ENCODE peak calls at places on chromosomes 6 and 20, in ten cellular contexts. One of them, this sample, is unnamed.

GRCh38 chr6:79384845-79385244 is 150.4 kb upstream of the HMGN3 start:
- DNase-seq in HFFc6: no peak
- DNase-seq in tibial artery: no peak
- DNase-seq in coronary artery: no peak
- DNase-seq in nephron progenitor cell: no peak
- DNase-seq in psoas muscle: no peak
- DNase-seq in stimulated activated CD4-positive, alpha-beta T cell treated with anti-CD3 and anti-CD28 coated beads, TNF-alpha, amount 100 ng/mL, for 24 hours: no peak
- DNase-seq in activated gamma-delta T cell treated with anti-CD3 and anti-CD28 coated beads, Interleukin-2, amount 50 U/mL, for 16 hours: no peak
- DNase-seq in HuH-7: no peak
- DNase-seq in brain microvascular endothelial cell: peak; percentile 64
- DNase-seq in this sample: no peak

GRCh38 chr6:31887608-31888007 is 8.8 kb upstream of the SLC44A4 start:
- DNase-seq in HFFc6: no peak
- DNase-seq in tibial artery: no peak
- DNase-seq in coronary artery: no peak
- DNase-seq in nephron progenitor cell: no peak
- DNase-seq in psoas muscle: no peak
- DNase-seq in stimulated activated CD4-positive, alpha-beta T cell treated with anti-CD3 and anti-CD28 coated beads, TNF-alpha, amount 100 ng/mL, for 24 hours: no peak
- DNase-seq in activated gamma-delta T cell treated with anti-CD3 and anti-CD28 coated beads, Interleukin-2, amount 50 U/mL, for 16 hours: no peak
- DNase-seq in HuH-7: no peak
- DNase-seq in brain microvascular endothelial cell: no peak
- DNase-seq in this sample: no peak

GRCh38 chr20:20064303-20064702 is 12.0 kb downstream of the CFAP61 start:
- DNase-seq in HFFc6: no peak
- DNase-seq in tibial artery: no peak
- DNase-seq in coronary artery: no peak
- DNase-seq in nephron progenitor cell: no peak
- DNase-seq in psoas muscle: no peak
- DNase-seq in stimulated activated CD4-positive, alpha-beta T cell treated with anti-CD3 and anti-CD28 coated beads, TNF-alpha, amount 100 ng/mL, for 24 hours: no peak
- DNase-seq in activated gamma-delta T cell treated with anti-CD3 and anti-CD28 coated beads, Interleukin-2, amount 50 U/mL, for 16 hours: no peak
- DNase-seq in HuH-7: no peak
- DNase-seq in brain microvascular endothelial cell: no peak
- DNase-seq in this sample: no peak

GRCh38 chr20:17761612-17762011 is 61.8 kb downstream of the BANF2 start:
- DNase-seq in HFFc6: no peak
- DNase-seq in tibial artery: no peak
- DNase-seq in coronary artery: no peak
- DNase-seq in nephron progenitor cell: no peak
- DNase-seq in psoas muscle: no peak
- DNase-seq in stimulated activated CD4-positive, alpha-beta T cell treated with anti-CD3 and anti-CD28 coated beads, TNF-alpha, amount 100 ng/mL, for 24 hours: no peak
- DNase-seq in activated gamma-delta T cell treated with anti-CD3 and anti-CD28 coated beads, Interleukin-2, amount 50 U/mL, for 16 hours: no peak
- DNase-seq in HuH-7: peak; percentile 62
- DNase-seq in brain microvascular endothelial cell: peak; percentile 16
- DNase-seq in this sample: no peak

GRCh38 chr20:5626603-5627002 is 123.6 kb upstream of the SHLD1 start:
- DNase-seq in HFFc6: no peak
- DNase-seq in tibial artery: no peak
- DNase-seq in coronary artery: no peak
- DNase-seq in nephron progenitor cell: no peak
- DNase-seq in psoas muscle: no peak
- DNase-seq in stimulated activated CD4-positive, alpha-beta T cell treated with anti-CD3 and anti-CD28 coated beads, TNF-alpha, amount 100 ng/mL, for 24 hours: no peak
- DNase-seq in activated gamma-delta T cell treated with anti-CD3 and anti-CD28 coated beads, Interleukin-2, amount 50 U/mL, for 16 hours: no peak
- DNase-seq in HuH-7: no peak
- DNase-seq in brain microvascular endothelial cell: no peak
- DNase-seq in this sample: no peak

GRCh38 chr6:130466744-130467052 is 100.9 kb downstream of the TMEM200A start:
- DNase-seq in HFFc6: no peak
- DNase-seq in tibial artery: no peak
- DNase-seq in coronary artery: no peak
- DNase-seq in nephron progenitor cell: no peak
- DNase-seq in psoas muscle: no peak
- DNase-seq in stimulated activated CD4-positive, alpha-beta T cell treated with anti-CD3 and anti-CD28 coated beads, TNF-alpha, amount 100 ng/mL, for 24 hours: no peak
- DNase-seq in activated gamma-delta T cell treated with anti-CD3 and anti-CD28 coated beads, Interleukin-2, amount 50 U/mL, for 16 hours: no peak
- DNase-seq in HuH-7: no peak
- DNase-seq in brain microvascular endothelial cell: peak; percentile 53
- DNase-seq in this sample: no peak

GRCh38 chr6:5213851-5214507 is 46.8 kb downstream of the LYRM4 start:
- DNase-seq in HFFc6: peak; percentile 74
- DNase-seq in tibial artery: no peak
- DNase-seq in coronary artery: no peak
- DNase-seq in nephron progenitor cell: no peak
- DNase-seq in psoas muscle: no peak
- DNase-seq in stimulated activated CD4-positive, alpha-beta T cell treated with anti-CD3 and anti-CD28 coated beads, TNF-alpha, amount 100 ng/mL, for 24 hours: no peak
- DNase-seq in activated gamma-delta T cell treated with anti-CD3 and anti-CD28 coated beads, Interleukin-2, amount 50 U/mL, for 16 hours: no peak
- DNase-seq in HuH-7: no peak
- DNase-seq in brain microvascular endothelial cell: peak; percentile 75
- DNase-seq in this sample: no peak

GRCh38 chr6:111985202-111985731 is 68.6 kb upstream of the CCN6 start:
- DNase-seq in HFFc6: peak; percentile 93
- DNase-seq in tibial artery: no peak
- DNase-seq in coronary artery: no peak
- DNase-seq in nephron progenitor cell: no peak
- DNase-seq in psoas muscle: no peak
- DNase-seq in stimulated activated CD4-positive, alpha-beta T cell treated with anti-CD3 and anti-CD28 coated beads, TNF-alpha, amount 100 ng/mL, for 24 hours: no peak
- DNase-seq in activated gamma-delta T cell treated with anti-CD3 and anti-CD28 coated beads, Interleukin-2, amount 50 U/mL, for 16 hours: peak; percentile 9
- DNase-seq in HuH-7: no peak
- DNase-seq in brain microvascular endothelial cell: peak; percentile 91
- DNase-seq in this sample: no peak

GRCh38 chr6:130628862-130629261 is 198.3 kb upstream of the SMLR1 start:
- DNase-seq in HFFc6: no peak
- DNase-seq in tibial artery: no peak
- DNase-seq in coronary artery: no peak
- DNase-seq in nephron progenitor cell: no peak
- DNase-seq in psoas muscle: no peak
- DNase-seq in stimulated activated CD4-positive, alpha-beta T cell treated with anti-CD3 and anti-CD28 coated beads, TNF-alpha, amount 100 ng/mL, for 24 hours: no peak
- DNase-seq in activated gamma-delta T cell treated with anti-CD3 and anti-CD28 coated beads, Interleukin-2, amount 50 U/mL, for 16 hours: no peak
- DNase-seq in HuH-7: no peak
- DNase-seq in brain microvascular endothelial cell: no peak
- DNase-seq in this sample: no peak

GRCh38 chr20:54570561-54570960 is 95.2 kb downstream of the DOK5 start:
- DNase-seq in HFFc6: no peak
- DNase-seq in tibial artery: no peak
- DNase-seq in coronary artery: no peak
- DNase-seq in nephron progenitor cell: no peak
- DNase-seq in psoas muscle: no peak
- DNase-seq in stimulated activated CD4-positive, alpha-beta T cell treated with anti-CD3 and anti-CD28 coated beads, TNF-alpha, amount 100 ng/mL, for 24 hours: no peak
- DNase-seq in activated gamma-delta T cell treated with anti-CD3 and anti-CD28 coated beads, Interleukin-2, amount 50 U/mL, for 16 hours: no peak
- DNase-seq in HuH-7: no peak
- DNase-seq in brain microvascular endothelial cell: no peak
- DNase-seq in this sample: no peak

GRCh38 chr6:39053854-39054576 is 5.4 kb downstream of the GLP1R start:
- DNase-seq in HFFc6: no peak
- DNase-seq in tibial artery: peak; percentile 48
- DNase-seq in coronary artery: no peak
- DNase-seq in nephron progenitor cell: no peak
- DNase-seq in psoas muscle: no peak
- DNase-seq in stimulated activated CD4-positive, alpha-beta T cell treated with anti-CD3 and anti-CD28 coated beads, TNF-alpha, amount 100 ng/mL, for 24 hours: no peak
- DNase-seq in activated gamma-delta T cell treated with anti-CD3 and anti-CD28 coated beads, Interleukin-2, amount 50 U/mL, for 16 hours: no peak
- DNase-seq in HuH-7: no peak
- DNase-seq in brain microvascular endothelial cell: no peak
- DNase-seq in this sample: no peak

GRCh38 chr6:150450918-150451317 is 82.1 kb downstream of the IYD start:
- DNase-seq in HFFc6: no peak
- DNase-seq in tibial artery: no peak
- DNase-seq in coronary artery: peak; percentile 9
- DNase-seq in nephron progenitor cell: no peak
- DNase-seq in psoas muscle: no peak
- DNase-seq in stimulated activated CD4-positive, alpha-beta T cell treated with anti-CD3 and anti-CD28 coated beads, TNF-alpha, amount 100 ng/mL, for 24 hours: no peak
- DNase-seq in activated gamma-delta T cell treated with anti-CD3 and anti-CD28 coated beads, Interleukin-2, amount 50 U/mL, for 16 hours: no peak
- DNase-seq in HuH-7: no peak
- DNase-seq in brain microvascular endothelial cell: no peak
- DNase-seq in this sample: no peak

GRCh38 chr6:163626073-163626867 is 211.8 kb downstream of the QKI start:
- DNase-seq in HFFc6: no peak
- DNase-seq in tibial artery: peak; percentile 31
- DNase-seq in coronary artery: no peak
- DNase-seq in nephron progenitor cell: no peak
- DNase-seq in psoas muscle: no peak
- DNase-seq in stimulated activated CD4-positive, alpha-beta T cell treated with anti-CD3 and anti-CD28 coated beads, TNF-alpha, amount 100 ng/mL, for 24 hours: no peak
- DNase-seq in activated gamma-delta T cell treated with anti-CD3 and anti-CD28 coated beads, Interleukin-2, amount 50 U/mL, for 16 hours: no peak
- DNase-seq in HuH-7: no peak
- DNase-seq in brain microvascular endothelial cell: peak; percentile 27
- DNase-seq in this sample: no peak

GRCh38 chr6:31400467-31401289 is 2.7 kb upstream of the MICA start:
- DNase-seq in HFFc6: peak; percentile 28
- DNase-seq in tibial artery: peak; percentile 92
- DNase-seq in coronary artery: peak; percentile 86
- DNase-seq in nephron progenitor cell: peak; percentile 23
- DNase-seq in psoas muscle: peak; percentile 87
- DNase-seq in stimulated activated CD4-positive, alpha-beta T cell treated with anti-CD3 and anti-CD28 coated beads, TNF-alpha, amount 100 ng/mL, for 24 hours: no peak
- DNase-seq in activated gamma-delta T cell treated with anti-CD3 and anti-CD28 coated beads, Interleukin-2, amount 50 U/mL, for 16 hours: peak; percentile 59
- DNase-seq in HuH-7: no peak
- DNase-seq in brain microvascular endothelial cell: peak; percentile 40
- DNase-seq in this sample: peak; percentile 31

This sample was measured in hippocampal formation.